ENCODE peak calls at places on chromosomes 4 and X, in ten cellular contexts. V is right lobe of liver; Z is DND-41; Y is spleen; K is IMR-90; N is right atrium auricular region; X is effector memory CD4-positive, alpha-beta T cell; T is cardiac muscle cell; I is GM23338; R is HAP-1. E is an unnamed sample. For H3K36me3, the result is how much of the 10 kb centered on the place peaks cover.

GRCh38 chrX:72094894-72095293 is 36.8 kb downstream of the RTL5 start:
- DNase-seq in Y (peak), X (peak), N (no peak), R (no peak), V (no peak), T (peak), Z (peak), K (peak), I (peak), E (no peak)

GRCh38 chrX:18146954-18147353 is 73.7 kb downstream of the BEND2 start:
- DNase-seq in N (no peak), I (peak), V (no peak), X (no peak), R (peak), Z (peak), K (peak), Y (no peak), T (peak), E (no peak)

GRCh38 chr4:111883557-111883999 is 261.7 kb upstream of the FAM241A start:
- DNase-seq in K (no peak), V (no peak), Y (no peak), I (no peak), N (no peak), R (no peak), Z (no peak), X (no peak), T (no peak), E (no peak)

GRCh38 chr4:150206981-150207380 is 128.7 kb downstream of the DCLK2 start:
- DNase-seq in I (no peak), T (no peak), X (no peak), K (no peak), Z (no peak), V (no peak), Y (no peak), R (no peak), N (no peak), E (no peak)

GRCh38 chr4:71944956-71945355 is 86.8 kb upstream of the NPFFR2 start:
- DNase-seq in R (no peak), V (no peak), X (no peak), K (peak), Z (no peak), T (peak), N (no peak), I (peak), Y (no peak), E (no peak)

GRCh38 chr4:139767168-139767567 is 101.5 kb downstream of the MGST2 start:
- DNase-seq in Z (no peak), X (no peak), Y (no peak), R (no peak), N (no peak), K (no peak), I (no peak), V (no peak), T (peak), E (no peak)

GRCh38 chr4:84051728-84052127 is 447.4 kb downstream of the NKX6-1 start:
- DNase-seq in K (no peak), Z (no peak), X (no peak), V (no peak), N (no peak), R (no peak), I (peak), Y (no peak), T (no peak), E (no peak)

GRCh38 chr4:132344924-132345828 is 803.9 kb upstream of the PCDH10 start:
- DNase-seq in X (no peak), R (no peak), Y (no peak), N (no peak), K (no peak), Z (no peak), I (peak), V (no peak), T (no peak), E (no peak)

GRCh38 chr4:66187175-66187720 is 517.0 kb upstream of the EPHA5 start:
- DNase-seq in X (no peak), K (no peak), T (no peak), I (no peak), Y (no peak), R (no peak), V (no peak), N (no peak), Z (peak), E (peak)

GRCh38 chr4:8192748-8193738 is 6.0 kb upstream of the SH3TC1 start:
- DNase-seq in Z (peak), T (peak), Y (peak), K (peak), I (no peak), R (no peak), X (no peak), N (no peak), V (peak), E (no peak)

GRCh38 chr4:40525811-40526598 is 103.7 kb downstream of the RBM47 start:
- DNase-seq in K (peak), R (no peak), Z (no peak), Y (no peak), V (no peak), I (peak), X (no peak), N (peak), T (peak), E (no peak)

GRCh38 chrX:115561605-115562491 is 874 bp downstream of the PLS3 start:
- DNase-seq in Y (no peak), N (no peak), T (peak), V (peak), R (peak), X (no peak), K (peak), Z (no peak), I (peak), E (peak)

GRCh38 chr4:104942990-104943758 is 203.5 kb upstream of the TET2 start:
- DNase-seq in K (no peak), I (no peak), X (no peak), T (peak), Z (no peak), R (no peak), Y (no peak), V (no peak), N (no peak), E (no peak)

GRCh38 chrX:118325453-118325852 is 20.5 kb upstream of the WDR44 start:
- DNase-seq in R (peak), Y (no peak), I (peak), N (no peak), Z (no peak), X (no peak), K (no peak), T (peak), V (no peak), E (no peak)

GRCh38 chrX:115362334-115363095 is 73.0 kb downstream of the LUZP4 start:
- DNase-seq in R (no peak), Y (no peak), X (no peak), V (no peak), T (peak), Z (no peak), N (no peak), I (peak), K (peak), E (no peak)

GRCh38 chr4:140092094-140092820 is 61.7 kb downstream of the MAML3 start:
- DNase-seq in Z (peak), K (no peak), X (no peak), V (peak), R (peak), I (peak), Y (peak), T (no peak), N (peak), E (peak)

GRCh38 chrX:123779908-123780396 is 47.1 kb upstream of the THOC2 start:
- DNase-seq in R (no peak), T (no peak), Y (no peak), V (no peak), X (no peak), Z (no peak), I (no peak), N (no peak), K (no peak), E (no peak)

GRCh38 chr4:44725166-44725565 is 1.2 kb downstream of the GNPDA2 start:
- DNase-seq in K (peak), Y (no peak), I (no peak), V (no peak), X (no peak), N (no peak), Z (no peak), T (no peak), R (no peak), E (no peak)

DNA sequence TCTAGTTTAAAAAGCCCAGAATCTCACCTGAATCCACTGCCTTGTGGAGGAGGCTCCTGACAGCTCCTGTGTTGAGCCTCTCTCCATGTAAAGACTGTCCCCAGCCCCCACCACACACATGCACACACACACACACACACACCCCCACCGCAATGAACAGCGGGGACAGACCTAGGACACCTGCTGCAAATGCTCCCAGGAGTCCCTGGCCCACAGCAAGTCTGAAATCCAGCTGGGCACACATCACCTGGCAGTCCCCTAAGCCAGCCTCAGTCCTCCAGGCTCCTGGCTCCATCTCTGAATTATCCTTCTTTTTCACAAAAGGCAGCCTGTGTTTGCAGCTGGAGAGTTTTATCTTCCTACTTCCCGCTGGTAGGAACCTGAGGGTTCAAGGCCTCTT is 6.6 kb upstream of the FAM53A start:
- DNase-seq in N (no peak), I (no peak), V (peak), X (no peak), Z (no peak), R (no peak), T (no peak), K (no peak), Y (no peak), E (no peak)
- H3K36me3 ChIP-seq in N (half or more), I (under half), V (under half), X (under half), Z (half or more), R (half or more), T (under half), K (under half), Y (half or more), E (half or more)

GRCh38 chr4:3174371-3175338 is 74.3 kb upstream of the MSANTD1 start:
- DNase-seq in V (no peak), X (no peak), Z (no peak), T (no peak), I (no peak), R (no peak), K (no peak), N (no peak), Y (no peak), E (no peak)
- H3K36me3 ChIP-seq in V (under half), X (half or more), Z (half or more), T (under half), I (under half), R (under half), K (under half), N (under half), Y (half or more), E (half or more)

GRCh38 chr4:183527326-183527725 is 22.5 kb downstream of the ING2 start:
- DNase-seq in X (no peak), Y (no peak), T (no peak), R (no peak), N (no peak), Z (no peak), V (no peak), K (no peak), I (no peak), E (no peak)
- H3K36me3 ChIP-seq in X (under half), Y (under half), T (under half), R (under half), N (under half), Z (under half), V (under half), K (under half), I (under half), E (under half)

DNA sequence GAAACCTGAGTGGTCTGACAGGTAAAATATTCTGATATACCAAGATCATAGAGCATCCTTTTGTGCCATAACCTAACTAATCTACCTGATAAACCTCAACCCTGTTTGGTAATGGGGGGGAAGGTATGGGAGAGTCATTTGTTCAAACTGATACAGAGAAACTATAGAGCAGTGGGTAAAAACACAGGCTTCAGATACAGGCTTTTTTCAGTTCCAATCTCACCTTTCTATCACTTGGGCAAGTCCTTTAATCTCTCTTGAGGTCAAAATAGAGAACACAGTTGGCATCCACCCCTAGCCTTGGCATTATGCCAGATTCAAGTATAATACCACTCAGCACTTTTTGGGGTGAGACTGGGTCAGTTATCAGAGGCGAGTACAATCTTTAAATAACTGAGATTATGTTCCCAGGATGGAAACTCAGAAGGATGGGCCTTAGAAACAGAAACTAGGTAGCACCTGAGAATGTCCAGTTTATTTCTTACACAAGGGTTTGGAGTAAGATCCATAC is 880 bp upstream of the ETDC start:
- DNase-seq in Y (no peak), I (no peak), N (no peak), V (no peak), T (no peak), K (no peak), R (no peak), Z (no peak), X (no peak), E (no peak)
- H3K36me3 ChIP-seq in Y (under half), I (under half), N (under half), V (under half), T (under half), K (under half), R (under half), Z (under half), X (under half), E (under half)

GRCh38 chrX:1493877-1494510 is 41.3 kb upstream of the ASMTL start:
- DNase-seq in N (peak), Y (peak), K (no peak), Z (no peak), I (no peak), X (no peak), T (no peak), R (no peak), V (peak), E (peak)
- H3K36me3 ChIP-seq in N (under half), Y (under half), K (under half), Z (half or more), I (under half), X (under half), T (under half), R (under half), V (under half), E (under half)

GRCh38 chr4:39505581-39505980 is 21.7 kb downstream of the UGDH start:
- DNase-seq in Z (no peak), X (no peak), T (no peak), V (no peak), K (peak), Y (no peak), R (no peak), N (no peak), I (no peak), E (no peak)
- H3K36me3 ChIP-seq in Z (under half), X (under half), T (half or more), V (under half), K (under half), Y (half or more), R (half or more), N (half or more), I (half or more), E (half or more)

E was measured in upper lobe of right lung.